ENCODE peak calls at places on chromosome 2, in ten cellular contexts. Q, X, L, F, J, D, T, G, R and W are unnamed samples.
A peak's percentile ranks its signal among the peaks of the same experiment; 100 is the strongest.

GRCh38 chr2:207123776-207124391 is 41.9 kb downstream of the KLF7 start:
- DNase-seq in Q (no peak), J (no peak), T (no peak), X (no peak), G (no peak), D (no peak), L (no peak), R (no peak), F (no peak), W (no peak)

GRCh38 chr2:101998556-101999121 is 6.9 kb downstream of the IL1R2 start:
- DNase-seq in L (no peak), J (peak; percentile 70), Q (no peak), F (no peak), D (no peak), R (no peak), G (no peak), X (no peak), T (no peak), W (no peak)

GRCh38 chr2:43068730-43069517 is 157.5 kb downstream of the ZFP36L2 start:
- DNase-seq in X (no peak), L (peak; percentile 45), D (no peak), Q (no peak), J (no peak), R (no peak), G (no peak), F (no peak), T (peak; percentile 61), W (no peak)

GRCh38 chr2:84782717-84783442 is 98.0 kb downstream of the TRABD2A start:
- DNase-seq in Q (no peak), T (no peak), X (no peak), D (no peak), R (no peak), J (no peak), L (no peak), G (no peak), F (no peak), W (no peak)

GRCh38 chr2:187372213-187372612 is 75.8 kb downstream of the CALCRL start:
- DNase-seq in Q (no peak), F (no peak), X (no peak), D (no peak), G (no peak), T (no peak), J (no peak), R (no peak), L (no peak), W (no peak)

GRCh38 chr2:60000681-60001080 is 552.8 kb downstream of the BCL11A start:
- DNase-seq in X (no peak), F (no peak), G (no peak), T (no peak), L (no peak), R (peak; percentile 2), J (no peak), D (no peak), Q (no peak), W (no peak)

GRCh38 chr2:188189356-188189755 is 102.3 kb upstream of the GULP1 start:
- DNase-seq in X (no peak), F (no peak), J (no peak), R (peak; percentile 69), D (no peak), T (no peak), G (no peak), Q (no peak), L (no peak), W (peak; percentile 5)

GRCh38 chr2:108823286-108823685 is 36.7 kb downstream of the CCDC138 start:
- DNase-seq in D (no peak), X (no peak), G (no peak), T (no peak), L (no peak), Q (no peak), R (no peak), J (peak; percentile 56), F (no peak), W (no peak)

GRCh38 chr2:134539946-134540345 is 178.9 kb downstream of the TMEM163 start:
- DNase-seq in J (no peak), X (no peak), G (no peak), D (no peak), Q (no peak), R (no peak), L (no peak), F (no peak), T (no peak), W (no peak)

GRCh38 chr2:134537121-134537520 is 181.7 kb downstream of the TMEM163 start:
- DNase-seq in Q (no peak), T (no peak), L (no peak), R (no peak), F (no peak), D (no peak), X (no peak), J (no peak), G (no peak), W (no peak)

GRCh38 chr2:134540954-134541353 is 177.8 kb downstream of the TMEM163 start:
- DNase-seq in R (no peak), G (no peak), T (no peak), F (no peak), J (no peak), D (no peak), L (no peak), X (no peak), Q (no peak), W (no peak)

GRCh38 chr2:134536312-134536711 is 182.5 kb downstream of the TMEM163 start:
- DNase-seq in J (no peak), R (no peak), G (no peak), X (no peak), F (no peak), L (no peak), Q (no peak), D (no peak), T (no peak), W (no peak)

DNA sequence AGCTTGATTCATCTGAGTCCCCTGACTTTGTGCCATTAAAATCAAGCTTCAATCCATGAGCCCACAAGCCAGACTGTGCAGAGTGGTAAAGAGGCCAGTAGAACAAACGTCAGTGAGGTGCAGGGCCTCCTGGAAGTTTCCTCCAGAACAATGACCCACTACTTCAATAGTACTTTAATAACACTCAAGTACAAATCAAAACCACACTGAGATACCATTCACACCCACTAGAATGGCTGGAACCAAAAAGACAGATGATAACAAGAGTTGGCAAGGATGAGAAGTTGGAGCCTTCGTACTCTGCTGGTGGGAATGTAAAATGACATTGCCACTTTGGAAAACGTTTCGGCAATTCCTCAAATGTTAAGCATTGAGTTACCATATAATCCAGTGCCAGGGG is 181.1 kb downstream of the TMEM163 start:
- DNase-seq in Q (no peak), L (no peak), X (no peak), G (no peak), T (no peak), J (no peak), R (no peak), D (no peak), F (no peak), W (no peak)
- TF ChIP-seq CTCF in Q (no peak), L (no peak), X (no peak), G (no peak), T (no peak), J (no peak), R (no peak), D (no peak), F (no peak), W (no peak)

DNA sequence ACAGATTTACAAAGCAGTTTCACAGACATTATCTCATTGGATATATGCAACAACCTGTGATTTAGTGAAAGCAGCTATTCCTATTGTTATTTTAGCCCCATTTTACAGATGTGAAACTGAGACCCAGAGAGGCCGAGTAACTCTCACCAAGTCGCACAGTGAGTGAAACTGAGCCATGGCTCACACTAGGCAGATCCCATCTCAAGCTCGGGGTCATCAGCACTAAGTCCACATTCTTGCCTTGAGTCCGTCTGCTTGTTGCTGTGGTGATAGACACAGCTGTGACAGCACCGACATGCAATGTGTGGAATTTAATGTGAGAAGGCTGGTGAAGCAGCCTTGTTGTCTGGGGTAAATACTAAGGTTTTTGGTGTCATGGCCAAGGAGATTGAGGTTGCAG is 40.3 kb upstream of the GMCL1 start:
- DNase-seq in R (no peak), J (peak; percentile 82), F (peak; percentile 17), L (no peak), D (no peak), T (no peak), Q (no peak), X (no peak), G (no peak), W (no peak)
- H3K27ac ChIP-seq in R (no peak overlapping the region), J (no peak overlapping the region), F (peak overlapping the region; percentile 23), L (no peak overlapping the region), D (peak overlapping the region; percentile 52), T (no peak overlapping the region), Q (no peak overlapping the region), X (peak overlapping the region; percentile 86), G (no peak overlapping the region), W (no peak overlapping the region)

GRCh38 chr2:98374286-98374685 is 28.0 kb downstream of the CNGA3 start:
- DNase-seq in F (no peak), T (no peak), J (no peak), G (no peak), Q (no peak), R (no peak), X (no peak), L (no peak), D (no peak), W (no peak)

GRCh38 chr2:98376996-98377395 is 30.7 kb downstream of the CNGA3 start:
- DNase-seq in J (no peak), D (no peak), R (no peak), L (no peak), G (no peak), T (no peak), Q (no peak), F (no peak), X (no peak), W (no peak)

GRCh38 chr2:98374958-98375570 is 28.8 kb downstream of the CNGA3 start:
- DNase-seq in F (no peak), X (no peak), R (no peak), T (no peak), L (no peak), J (no peak), G (no peak), D (no peak), Q (no peak), W (no peak)

GRCh38 chr2:98377569-98377968 is 31.3 kb downstream of the CNGA3 start:
- DNase-seq in L (no peak), R (no peak), G (no peak), J (no peak), Q (no peak), X (no peak), D (no peak), T (no peak), F (no peak), W (no peak)

DNA sequence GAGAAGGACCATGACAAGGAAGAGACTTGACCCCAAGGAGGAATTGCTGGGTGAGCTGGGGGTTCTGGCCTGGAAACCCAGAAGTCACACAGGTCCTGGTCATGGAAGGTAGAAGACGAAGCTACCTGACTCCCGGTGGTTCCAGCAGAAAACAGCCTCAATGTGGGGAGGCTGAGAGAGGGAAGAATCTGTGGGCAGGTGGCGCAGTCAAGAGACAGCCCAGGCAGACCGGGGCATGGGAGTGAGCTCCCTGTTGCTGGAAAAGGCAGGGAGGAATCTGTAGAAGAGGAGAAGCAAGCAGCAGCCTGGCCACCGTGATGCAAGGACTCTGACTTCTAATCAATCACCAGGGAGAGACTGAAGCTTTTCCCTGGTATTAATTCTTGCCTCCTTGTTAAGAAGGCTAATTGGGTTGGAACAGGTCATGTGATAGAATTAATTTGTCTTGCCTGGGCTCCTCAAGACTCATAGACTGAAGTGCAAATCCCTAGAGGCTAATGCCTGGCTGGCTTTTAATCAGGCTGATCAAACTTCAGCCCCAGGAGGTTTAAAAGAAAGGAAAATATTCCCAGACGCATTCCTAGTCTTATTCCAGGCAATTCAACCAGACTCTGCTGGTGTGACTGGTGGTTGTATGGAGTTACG is 30.2 kb downstream of the CNGA3 start:
- DNase-seq in F (no peak), T (no peak), R (no peak), J (no peak), G (no peak), X (no peak), D (no peak), L (no peak), Q (peak; percentile 24), W (no peak)
- TF ChIP-seq CTCF in F (no peak), T (no peak), R (no peak), J (no peak), G (no peak), X (no peak), D (no peak), L (no peak), Q (no peak), W (no peak)

GRCh38 chr2:241159116-241159515 is 8.8 kb downstream of the PPP1R7 start:
- DNase-seq in T (peak; percentile 34), X (no peak), F (no peak), J (no peak), D (no peak), G (no peak), L (no peak), Q (no peak), R (no peak), W (no peak)

GRCh38 chr2:241158546-241158900 is 8.3 kb downstream of the PPP1R7 start:
- DNase-seq in D (no peak), T (peak; percentile 38), J (no peak), Q (no peak), L (no peak), X (no peak), G (no peak), R (no peak), F (no peak), W (no peak)

GRCh38 chr2:241155936-241156335 is 5.7 kb downstream of the PPP1R7 start:
- DNase-seq in Q (no peak), X (no peak), L (no peak), T (peak; percentile 20), F (no peak), G (no peak), D (no peak), R (no peak), J (no peak), W (no peak)

GRCh38 chr2:241156997-241157441 is 6.8 kb downstream of the PPP1R7 start:
- DNase-seq in Q (no peak), X (no peak), F (no peak), D (no peak), L (no peak), J (no peak), G (no peak), R (no peak), T (peak; percentile 65), W (no peak)

GRCh38 chr2:241157841-241158545 is 7.7 kb downstream of the PPP1R7 start:
- DNase-seq in F (no peak), G (no peak), D (no peak), Q (no peak), T (peak; percentile 48), X (no peak), L (no peak), R (no peak), J (no peak), W (no peak)
- H3K27ac ChIP-seq in F (no peak overlapping the region), G (no peak overlapping the region), D (no peak overlapping the region), Q (no peak overlapping the region), T (no peak overlapping the region), X (no peak overlapping the region), L (no peak overlapping the region), R (no peak overlapping the region), J (no peak overlapping the region), W (no peak overlapping the region)